ENCODE peak calls at places on chromosomes 16 and 17, in seven cellular contexts. V is NB4; O is mucosa of descending colon; A is CD4-positive, alpha-beta memory T cell; Y is bronchial epithelial cell; Q is lung; P is GM04504. U is an unnamed sample.

GRCh38 chr17:964881-965280 is 14.7 kb downstream of the NXN start:
- DNase-seq in P (no peak), Q (no peak), V (no peak), O (no peak), A (no peak), Y (no peak), U (peak)

GRCh38 chr16:10979717-10980601 is 35.6 kb downstream of the CLEC16A start:
- DNase-seq in P (peak), Q (peak), Y (peak), A (no peak), O (no peak), V (no peak), U (peak)

GRCh38 chr16:82758406-82758805 is 131.6 kb downstream of the CDH13 start:
- DNase-seq in Y (no peak), P (no peak), O (no peak), A (no peak), V (no peak), Q (no peak), U (no peak)

GRCh38 chr17:62165378-62165722 is 100.3 kb upstream of the MED13 start:
- DNase-seq in Y (no peak), A (peak), P (no peak), O (peak), V (no peak), Q (no peak), U (no peak)

GRCh38 chr16:17843905-17844304 is 373.1 kb upstream of the XYLT1 start:
- DNase-seq in A (no peak), P (no peak), Q (no peak), Y (no peak), V (no peak), O (no peak), U (no peak)

GRCh38 chr16:3492356-3492755 is 2.9 kb downstream of the C16orf90 start:
- DNase-seq in V (no peak), Q (no peak), A (no peak), P (no peak), Y (no peak), O (no peak), U (no peak)

GRCh38 chr17:28973414-28973813 is 22.1 kb upstream of the PHF12 start:
- DNase-seq in P (no peak), Y (no peak), A (no peak), O (no peak), V (no peak), Q (peak), U (peak)

GRCh38 chr16:29820271-29820701 is at the start of gene MVP:
- DNase-seq in V (peak), O (peak), Y (peak), Q (peak), A (peak), P (no peak), U (peak)

U was measured in amniotic epithelial cell.